ENCODE peak calls at places on chromosome 12, in five cellular contexts. One of them, this sample, is unnamed.

GRCh38 chr12:129821964-129822363 is 81.9 kb downstream of the TMEM132D start:
- DNase-seq in HT-29: no peak
- DNase-seq in pancreas: no peak
- DNase-seq in H54: no peak
- DNase-seq in cardiac fibroblast: no peak
- DNase-seq in this sample: no peak

GRCh38 chr12:5807090-5807414 is 138.0 kb downstream of the ANO2 start:
- DNase-seq in HT-29: no peak
- DNase-seq in pancreas: no peak
- DNase-seq in H54: peak
- DNase-seq in cardiac fibroblast: no peak
- DNase-seq in this sample: peak

GRCh38 chr12:4911316-4911994 is 1.8 kb downstream of the KCNA1 start:
- DNase-seq in HT-29: no peak
- DNase-seq in pancreas: no peak
- DNase-seq in H54: no peak
- DNase-seq in cardiac fibroblast: no peak
- DNase-seq in this sample: no peak

GRCh38 chr12:26277511-26278246 is 82.3 kb downstream of the SSPN start:
- DNase-seq in HT-29: no peak
- DNase-seq in pancreas: no peak
- DNase-seq in H54: no peak
- DNase-seq in cardiac fibroblast: no peak
- DNase-seq in this sample: peak

GRCh38 chr12:64181504-64182291 is 40.4 kb downstream of the KICS2 start:
- DNase-seq in HT-29: peak
- DNase-seq in pancreas: peak
- DNase-seq in H54: peak
- DNase-seq in cardiac fibroblast: peak
- DNase-seq in this sample: peak

GRCh38 chr12:115640929-115641328 is 636.6 kb downstream of the MED13L start:
- DNase-seq in HT-29: no peak
- DNase-seq in pancreas: no peak
- DNase-seq in H54: no peak
- DNase-seq in cardiac fibroblast: peak
- DNase-seq in this sample: peak

GRCh38 chr12:132506730-132507538 is 17.0 kb downstream of the FBRSL1 start:
- DNase-seq in HT-29: no peak
- DNase-seq in pancreas: peak
- DNase-seq in H54: no peak
- DNase-seq in cardiac fibroblast: peak
- DNase-seq in this sample: peak

GRCh38 chr12:2801044-2801783 is 6.4 kb downstream of the FKBP4 start:
- DNase-seq in HT-29: no peak
- DNase-seq in pancreas: no peak
- DNase-seq in H54: no peak
- DNase-seq in cardiac fibroblast: no peak
- DNase-seq in this sample: no peak

GRCh38 chr12:724194-724855 is 28.1 kb upstream of the WNK1 start:
- DNase-seq in HT-29: no peak
- DNase-seq in pancreas: no peak
- DNase-seq in H54: no peak
- DNase-seq in cardiac fibroblast: peak
- DNase-seq in this sample: no peak

GRCh38 chr12:68269727-68270126 is 16.3 kb upstream of the IL22 start:
- DNase-seq in HT-29: no peak
- DNase-seq in pancreas: no peak
- DNase-seq in H54: no peak
- DNase-seq in cardiac fibroblast: no peak
- DNase-seq in this sample: no peak

GRCh38 chr12:75478395-75478794 is 2.2 kb upstream of the GLIPR1 start:
- DNase-seq in HT-29: no peak
- DNase-seq in pancreas: no peak
- DNase-seq in H54: no peak
- DNase-seq in cardiac fibroblast: peak
- DNase-seq in this sample: peak

GRCh38 chr12:116053479-116054195 is 223.9 kb downstream of the MED13L start:
- DNase-seq in HT-29: no peak
- DNase-seq in pancreas: no peak
- DNase-seq in H54: no peak
- DNase-seq in cardiac fibroblast: peak
- DNase-seq in this sample: peak

GRCh38 chr12:19969476-19969875 is 398.9 kb upstream of the PDE3A start:
- DNase-seq in HT-29: no peak
- DNase-seq in pancreas: no peak
- DNase-seq in H54: no peak
- DNase-seq in cardiac fibroblast: no peak
- DNase-seq in this sample: peak

GRCh38 chr12:9808531-9808930 is 18.8 kb upstream of the KLRF1 start:
- DNase-seq in HT-29: no peak
- DNase-seq in pancreas: no peak
- DNase-seq in H54: no peak
- DNase-seq in cardiac fibroblast: no peak
- DNase-seq in this sample: no peak

GRCh38 chr12:105822131-105823103 is 316.3 kb downstream of the NUAK1 start:
- DNase-seq in HT-29: no peak
- DNase-seq in pancreas: no peak
- DNase-seq in H54: no peak
- DNase-seq in cardiac fibroblast: no peak
- DNase-seq in this sample: no peak

GRCh38 chr12:111942557-111942956 is 70.4 kb downstream of the TMEM116 start:
- DNase-seq in HT-29: peak
- DNase-seq in pancreas: no peak
- DNase-seq in H54: peak
- DNase-seq in cardiac fibroblast: peak
- DNase-seq in this sample: peak

This sample was measured in EH.